ENCODE peak calls at places on chromosomes 7 and 10, in four cellular contexts. N is AG04450, Y is pancreas, I is heart left ventricle. U is an unnamed sample.

GRCh38 chr10:70879244-70879643 is 9.1 kb downstream of the PCBD1 start:
- DNase-seq in N (no peak), Y (no peak), I (no peak), U (no peak)

GRCh38 chr7:140904081-140904480 is 20.6 kb downstream of the BRAF start:
- DNase-seq in N (no peak), Y (no peak), I (no peak), U (no peak)

GRCh38 chr10:13056461-13057077 is 43.4 kb upstream of the OPTN start:
- DNase-seq in N (peak; percentile 4), Y (no peak), I (no peak), U (no peak)

GRCh38 chr7:87404674-87405073 is 59.2 kb downstream of the CROT start:
- DNase-seq in N (no peak), Y (no peak), I (no peak), U (no peak)

GRCh38 chr7:13457790-13458189 is 531.7 kb downstream of the ETV1 start:
- DNase-seq in N (no peak), Y (no peak), I (no peak), U (no peak)

GRCh38 chr10:119211625-119212441 is 4.5 kb downstream of the GRK5 start:
- DNase-seq in N (no peak), Y (no peak), I (no peak), U (no peak)

GRCh38 chr10:71964669-71965515 is 697 bp downstream of the CHST3 start:
- DNase-seq in N (no peak), Y (no peak), I (peak; percentile 60), U (no peak)

GRCh38 chr10:29613791-29614190 is 21.0 kb downstream of the SVIL start:
- DNase-seq in N (no peak), Y (no peak), I (no peak), U (no peak)

GRCh38 chr7:154178890-154179289 is 126.7 kb downstream of the DPP6 start:
- DNase-seq in N (no peak), Y (no peak), I (no peak), U (no peak)

GRCh38 chr10:100372415-100373297 is 25.6 kb downstream of the SCD start:
- DNase-seq in N (no peak), Y (no peak), I (no peak), U (no peak)
- TF ChIP-seq CTCF in N (no peak), Y (no peak), I (no peak), U (no peak)

GRCh38 chr7:155805826-155806095 is 6.5 kb downstream of the SHH start:
- DNase-seq in N (no peak), Y (no peak), I (no peak), U (no peak)
- H3K4me3 ChIP-seq in N (peak overlapping the region; percentile 49), Y (peak overlapping the region; percentile 16), I (peak overlapping the region; percentile 12), U (no peak overlapping the region)

DNA sequence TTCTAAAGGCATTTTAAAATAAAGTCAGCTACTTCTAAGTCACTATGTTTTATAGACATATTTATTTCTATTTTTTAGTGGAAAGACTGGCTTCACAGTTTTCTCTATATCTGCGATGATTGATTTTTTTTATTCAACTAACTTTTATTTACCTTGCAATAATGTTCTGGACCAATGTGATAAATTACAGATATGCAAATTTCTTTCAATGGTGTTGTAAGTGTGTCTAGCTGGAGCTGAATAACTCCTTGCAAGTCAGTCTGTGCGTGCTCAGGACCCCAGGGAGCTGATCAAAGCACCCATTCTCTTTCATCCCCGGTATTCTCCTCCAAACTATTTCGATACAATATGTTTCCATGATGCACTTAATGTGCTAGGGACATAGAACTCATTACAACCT is 9.7 kb downstream of the PTF1A start:
- DNase-seq in N (no peak), Y (no peak), I (no peak), U (no peak)
- H3K27me3 ChIP-seq in N (peaks cover 27% of the 10 kb centered on the region), Y (no peaks in the 10 kb centered on the region), I (peaks cover 57% of the 10 kb centered on the region), U (peaks cover 2% of the 10 kb centered on the region)

DNA sequence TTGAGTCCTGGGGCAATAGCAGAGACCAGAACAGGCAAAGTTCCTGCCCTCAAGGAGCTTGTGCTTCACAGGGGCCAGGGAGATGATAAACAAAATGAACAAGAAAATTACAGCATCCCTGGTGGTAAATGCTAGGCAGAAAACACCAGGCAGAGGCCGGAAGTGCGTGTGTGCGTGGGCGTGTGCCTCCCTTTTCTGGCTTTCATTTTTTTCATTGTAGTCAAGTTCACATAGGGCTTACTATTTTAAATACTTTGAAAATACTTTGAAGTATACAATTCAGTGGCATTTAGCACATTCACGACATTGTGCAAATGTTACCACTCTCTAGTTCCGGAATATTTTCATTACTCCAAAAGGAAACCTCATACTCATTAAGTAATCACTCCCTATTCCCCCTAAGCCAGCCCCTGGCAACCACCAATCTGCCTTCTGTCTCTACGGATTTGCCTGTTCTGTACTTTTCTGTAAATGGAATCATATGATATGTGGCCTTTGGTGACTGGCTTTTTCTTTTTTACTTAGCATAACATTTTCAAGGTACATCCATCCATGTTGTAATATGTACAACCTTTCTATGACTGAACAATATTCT is 88.1 kb upstream of the PDCD4 start:
- DNase-seq in N (no peak), Y (no peak), I (no peak), U (no peak)
- TF ChIP-seq CTCF in N (no peak), Y (no peak), I (no peak), U (no peak)

DNA sequence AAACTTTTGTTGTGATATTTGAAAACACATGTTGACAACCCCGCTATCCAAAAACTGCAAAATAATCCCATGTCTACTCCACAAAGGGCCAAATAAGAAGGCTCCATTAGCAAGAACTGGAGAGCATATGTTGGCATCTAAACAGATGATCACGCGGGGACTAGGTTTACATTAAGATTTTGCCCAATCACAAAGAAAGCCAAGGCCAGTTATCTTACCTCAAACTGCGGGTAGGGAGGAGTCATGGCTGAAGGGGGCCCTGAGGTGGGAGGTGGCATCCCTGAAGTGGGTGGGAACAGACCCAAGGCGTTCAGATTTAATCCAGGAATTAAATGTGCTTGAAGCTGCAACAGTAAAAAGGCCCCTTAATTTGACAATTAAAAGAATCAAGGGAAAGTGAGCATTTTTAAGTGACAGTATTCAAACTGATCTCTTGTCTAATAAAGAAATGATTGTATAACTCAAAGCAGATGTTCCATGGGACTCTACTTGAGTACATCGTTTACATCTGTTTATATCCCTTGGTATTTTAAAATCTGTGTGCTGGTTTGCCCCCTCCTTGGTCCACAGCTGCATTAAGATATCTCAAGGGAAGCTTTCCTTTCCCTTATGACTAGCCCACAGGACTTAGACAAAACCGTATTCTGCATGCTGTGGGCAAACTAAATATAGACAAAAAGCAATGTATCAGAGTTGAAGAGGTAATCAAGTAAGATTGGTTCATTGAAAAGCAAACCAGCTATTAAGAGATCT is 42.9 kb downstream of the MALSU1 start:
- DNase-seq in N (no peak), Y (no peak), I (no peak), U (no peak)
- H3K4me3 ChIP-seq in N (no peak overlapping the region), Y (no peak overlapping the region), I (no peak overlapping the region), U (no peak overlapping the region)